ENCODE peak calls at places on chromosomes 3 and 15, in ten cellular contexts. One of them, this sample, is unnamed.

GRCh38 chr3:65485826-65486592 is 552.7 kb downstream of the MAGI1 start:
- DNase-seq in stomach: no peak
- DNase-seq in fibroblast of mammary gland: no peak
- DNase-seq in Peyer's patch: no peak
- DNase-seq in choroid plexus epithelial cell: peak; percentile 13
- DNase-seq in uterus: no peak
- DNase-seq in coronary artery: no peak
- DNase-seq in ovary: no peak
- DNase-seq in GM12878: no peak
- DNase-seq in dorsolateral prefrontal cortex: no peak
- DNase-seq in this sample: no peak

GRCh38 chr3:156677536-156677935 is 3.1 kb downstream of the TIPARP start:
- DNase-seq in dorsolateral prefrontal cortex: no peak
- DNase-seq in uterus: no peak
- DNase-seq in fibroblast of mammary gland: no peak
- DNase-seq in GM12878: no peak
- DNase-seq in ovary: no peak
- DNase-seq in stomach: no peak
- DNase-seq in coronary artery: no peak
- DNase-seq in choroid plexus epithelial cell: no peak
- DNase-seq in Peyer's patch: no peak
- DNase-seq in this sample: no peak

GRCh38 chr15:83324799-83325198 is 40.3 kb upstream of the BNC1 start:
- DNase-seq in choroid plexus epithelial cell: no peak
- DNase-seq in dorsolateral prefrontal cortex: no peak
- DNase-seq in Peyer's patch: no peak
- DNase-seq in ovary: no peak
- DNase-seq in uterus: no peak
- DNase-seq in fibroblast of mammary gland: peak; percentile 33
- DNase-seq in coronary artery: no peak
- DNase-seq in GM12878: no peak
- DNase-seq in stomach: no peak
- DNase-seq in this sample: no peak

GRCh38 chr3:170585937-170586310 is at the start of gene SLC7A14:
- DNase-seq in GM12878: no peak
- DNase-seq in stomach: no peak
- DNase-seq in dorsolateral prefrontal cortex: peak; percentile 65
- DNase-seq in ovary: no peak
- DNase-seq in fibroblast of mammary gland: no peak
- DNase-seq in uterus: no peak
- DNase-seq in Peyer's patch: no peak
- DNase-seq in coronary artery: no peak
- DNase-seq in choroid plexus epithelial cell: peak; percentile 17
- DNase-seq in this sample: peak; percentile 50

GRCh38 chr3:64708456-64708855 is 20.7 kb upstream of the ADAMTS9 start:
- DNase-seq in Peyer's patch: no peak
- DNase-seq in uterus: no peak
- DNase-seq in choroid plexus epithelial cell: no peak
- DNase-seq in dorsolateral prefrontal cortex: no peak
- DNase-seq in ovary: no peak
- DNase-seq in fibroblast of mammary gland: no peak
- DNase-seq in stomach: no peak
- DNase-seq in GM12878: no peak
- DNase-seq in coronary artery: no peak
- DNase-seq in this sample: no peak

GRCh38 chr15:83046558-83047127 is 20.4 kb downstream of the BTBD1 start:
- DNase-seq in uterus: no peak
- DNase-seq in GM12878: no peak
- DNase-seq in dorsolateral prefrontal cortex: no peak
- DNase-seq in choroid plexus epithelial cell: peak; percentile 71
- DNase-seq in coronary artery: no peak
- DNase-seq in fibroblast of mammary gland: peak; percentile 84
- DNase-seq in stomach: no peak
- DNase-seq in Peyer's patch: no peak
- DNase-seq in ovary: no peak
- DNase-seq in this sample: peak; percentile 39

GRCh38 chr3:148642214-148642613 is 55.5 kb upstream of the AGTR1 start:
- DNase-seq in ovary: no peak
- DNase-seq in dorsolateral prefrontal cortex: no peak
- DNase-seq in uterus: no peak
- DNase-seq in choroid plexus epithelial cell: peak; percentile 13
- DNase-seq in fibroblast of mammary gland: peak; percentile 61
- DNase-seq in stomach: no peak
- DNase-seq in coronary artery: no peak
- DNase-seq in GM12878: no peak
- DNase-seq in Peyer's patch: no peak
- DNase-seq in this sample: peak; percentile 14

GRCh38 chr15:66753687-66754377 is 51.8 kb downstream of the SMAD6 start:
- DNase-seq in choroid plexus epithelial cell: no peak
- DNase-seq in uterus: no peak
- DNase-seq in Peyer's patch: no peak
- DNase-seq in stomach: no peak
- DNase-seq in dorsolateral prefrontal cortex: no peak
- DNase-seq in coronary artery: no peak
- DNase-seq in fibroblast of mammary gland: no peak
- DNase-seq in ovary: no peak
- DNase-seq in GM12878: no peak
- DNase-seq in this sample: no peak

GRCh38 chr15:78335985-78336384 is 4.2 kb upstream of the CRABP1 start:
- DNase-seq in ovary: no peak
- DNase-seq in fibroblast of mammary gland: no peak
- DNase-seq in stomach: no peak
- DNase-seq in uterus: no peak
- DNase-seq in GM12878: no peak
- DNase-seq in coronary artery: no peak
- DNase-seq in choroid plexus epithelial cell: no peak
- DNase-seq in Peyer's patch: no peak
- DNase-seq in dorsolateral prefrontal cortex: no peak
- DNase-seq in this sample: no peak

GRCh38 chr3:52518723-52519444 is 14.8 kb downstream of the NT5DC2 start:
- DNase-seq in ovary: peak; percentile 50
- DNase-seq in fibroblast of mammary gland: no peak
- DNase-seq in dorsolateral prefrontal cortex: no peak
- DNase-seq in coronary artery: no peak
- DNase-seq in stomach: peak; percentile 58
- DNase-seq in uterus: peak; percentile 47
- DNase-seq in choroid plexus epithelial cell: no peak
- DNase-seq in GM12878: no peak
- DNase-seq in Peyer's patch: peak; percentile 72
- DNase-seq in this sample: peak; percentile 24

GRCh38 chr3:50256978-50257890 is 11.7 kb upstream of the SEMA3B start:
- DNase-seq in choroid plexus epithelial cell: peak; percentile 55
- DNase-seq in fibroblast of mammary gland: no peak
- DNase-seq in uterus: no peak
- DNase-seq in ovary: no peak
- DNase-seq in GM12878: no peak
- DNase-seq in Peyer's patch: peak; percentile 76
- DNase-seq in dorsolateral prefrontal cortex: no peak
- DNase-seq in stomach: peak; percentile 66
- DNase-seq in coronary artery: no peak
- DNase-seq in this sample: no peak

GRCh38 chr3:66407281-66408218 is 93.3 kb downstream of the LRIG1 start:
- DNase-seq in fibroblast of mammary gland: peak; percentile 67
- DNase-seq in ovary: peak; percentile 58
- DNase-seq in Peyer's patch: peak; percentile 86
- DNase-seq in stomach: peak; percentile 75
- DNase-seq in coronary artery: peak; percentile 77
- DNase-seq in uterus: peak; percentile 74
- DNase-seq in GM12878: no peak
- DNase-seq in choroid plexus epithelial cell: peak; percentile 66
- DNase-seq in dorsolateral prefrontal cortex: no peak
- DNase-seq in this sample: no peak

GRCh38 chr15:70505411-70505919 is 257.9 kb downstream of the UACA start:
- DNase-seq in uterus: no peak
- DNase-seq in Peyer's patch: no peak
- DNase-seq in dorsolateral prefrontal cortex: no peak
- DNase-seq in GM12878: no peak
- DNase-seq in coronary artery: no peak
- DNase-seq in stomach: no peak
- DNase-seq in choroid plexus epithelial cell: peak; percentile 83
- DNase-seq in fibroblast of mammary gland: peak; percentile 88
- DNase-seq in ovary: no peak
- DNase-seq in this sample: peak; percentile 81

GRCh38 chr15:89665449-89666146 is 10.3 kb upstream of the KIF7 start:
- DNase-seq in GM12878: no peak
- DNase-seq in dorsolateral prefrontal cortex: no peak
- DNase-seq in stomach: peak; percentile 57
- DNase-seq in coronary artery: peak; percentile 81
- DNase-seq in ovary: peak; percentile 61
- DNase-seq in Peyer's patch: peak; percentile 66
- DNase-seq in fibroblast of mammary gland: peak; percentile 57
- DNase-seq in choroid plexus epithelial cell: peak; percentile 52
- DNase-seq in uterus: peak; percentile 66
- DNase-seq in this sample: peak; percentile 45

GRCh38 chr3:8157640-8158039 is 344.0 kb upstream of the LMCD1 start:
- DNase-seq in GM12878: no peak
- DNase-seq in fibroblast of mammary gland: no peak
- DNase-seq in ovary: no peak
- DNase-seq in choroid plexus epithelial cell: no peak
- DNase-seq in coronary artery: no peak
- DNase-seq in uterus: no peak
- DNase-seq in stomach: no peak
- DNase-seq in dorsolateral prefrontal cortex: no peak
- DNase-seq in Peyer's patch: no peak
- DNase-seq in this sample: no peak

GRCh38 chr15:40345867-40346578 is 4.8 kb upstream of the PHGR1 start:
- DNase-seq in Peyer's patch: peak; percentile 92
- DNase-seq in uterus: no peak
- DNase-seq in ovary: no peak
- DNase-seq in dorsolateral prefrontal cortex: no peak
- DNase-seq in fibroblast of mammary gland: no peak
- DNase-seq in stomach: peak; percentile 72
- DNase-seq in choroid plexus epithelial cell: no peak
- DNase-seq in GM12878: no peak
- DNase-seq in coronary artery: no peak
- DNase-seq in this sample: no peak

GRCh38 chr15:74616996-74617395 is 1.4 kb downstream of the CLK3 start:
- DNase-seq in Peyer's patch: no peak
- DNase-seq in stomach: no peak
- DNase-seq in dorsolateral prefrontal cortex: no peak
- DNase-seq in GM12878: no peak
- DNase-seq in coronary artery: no peak
- DNase-seq in choroid plexus epithelial cell: no peak
- DNase-seq in uterus: no peak
- DNase-seq in ovary: no peak
- DNase-seq in fibroblast of mammary gland: no peak
- DNase-seq in this sample: no peak
- H3K4me3 ChIP-seq in Peyer's patch: peak overlapping the region; percentile 71
- H3K4me3 ChIP-seq in stomach: peak overlapping the region; percentile 93
- H3K4me3 ChIP-seq in dorsolateral prefrontal cortex: peak overlapping the region; percentile 81
- H3K4me3 ChIP-seq in GM12878: peak overlapping the region; percentile 89
- H3K4me3 ChIP-seq in coronary artery: peak overlapping the region; percentile 97
- H3K4me3 ChIP-seq in choroid plexus epithelial cell: peak overlapping the region; percentile 97
- H3K4me3 ChIP-seq in uterus: peak overlapping the region; percentile 71
- H3K4me3 ChIP-seq in ovary: peak overlapping the region; percentile 91
- H3K4me3 ChIP-seq in fibroblast of mammary gland: peak overlapping the region; percentile 94
- H3K4me3 ChIP-seq in this sample: peak overlapping the region; percentile 74

DNA sequence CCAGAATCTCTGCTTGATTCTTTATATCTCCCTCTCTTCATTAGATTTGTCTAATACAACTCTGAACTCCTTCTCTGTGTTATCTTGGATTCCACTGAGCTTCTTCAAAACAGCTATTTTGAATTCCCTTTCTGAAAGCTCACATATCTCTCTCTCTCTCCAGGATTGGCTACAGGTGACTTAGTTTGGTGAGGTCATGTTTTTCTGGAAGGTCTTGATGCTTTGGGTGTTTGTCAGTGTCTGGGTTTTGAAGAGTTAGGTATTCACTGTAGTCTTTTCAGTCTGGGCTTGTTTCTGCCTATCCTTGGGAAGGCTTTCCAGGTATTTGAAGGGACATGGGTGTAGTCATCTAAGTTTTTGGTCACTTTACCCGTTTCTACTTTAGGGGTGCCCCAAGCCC is 781.8 kb downstream of the FHIT start:
- DNase-seq in Peyer's patch: no peak
- DNase-seq in fibroblast of mammary gland: no peak
- DNase-seq in ovary: no peak
- DNase-seq in coronary artery: no peak
- DNase-seq in dorsolateral prefrontal cortex: no peak
- DNase-seq in choroid plexus epithelial cell: no peak
- DNase-seq in uterus: no peak
- DNase-seq in GM12878: no peak
- DNase-seq in stomach: no peak
- DNase-seq in this sample: no peak
- TF ChIP-seq CTCF in Peyer's patch: no peak
- TF ChIP-seq CTCF in fibroblast of mammary gland: no peak
- TF ChIP-seq CTCF in ovary: no peak
- TF ChIP-seq CTCF in coronary artery: no peak
- TF ChIP-seq CTCF in dorsolateral prefrontal cortex: no peak
- TF ChIP-seq CTCF in choroid plexus epithelial cell: no peak
- TF ChIP-seq CTCF in uterus: no peak
- TF ChIP-seq CTCF in GM12878: no peak
- TF ChIP-seq CTCF in stomach: no peak
- TF ChIP-seq CTCF in this sample: no peak

DNA sequence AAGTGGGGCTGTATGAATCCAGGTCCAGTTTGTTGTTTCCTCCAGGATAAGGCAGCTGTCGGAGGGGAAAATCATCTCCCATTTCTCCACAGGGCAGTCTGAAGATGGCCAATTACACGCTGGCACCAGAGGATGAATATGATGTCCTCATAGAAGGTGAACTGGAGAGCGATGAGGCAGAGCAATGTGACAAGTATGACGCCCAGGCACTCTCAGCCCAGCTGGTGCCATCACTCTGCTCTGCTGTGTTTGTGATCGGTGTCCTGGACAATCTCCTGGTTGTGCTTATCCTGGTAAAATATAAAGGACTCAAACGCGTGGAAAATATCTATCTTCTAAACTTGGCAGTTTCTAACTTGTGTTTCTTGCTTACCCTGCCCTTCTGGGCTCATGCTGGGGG is 917 bp downstream of the CCRL2 start:
- DNase-seq in ovary: no peak
- DNase-seq in choroid plexus epithelial cell: no peak
- DNase-seq in dorsolateral prefrontal cortex: no peak
- DNase-seq in coronary artery: peak; percentile 50
- DNase-seq in stomach: no peak
- DNase-seq in uterus: no peak
- DNase-seq in Peyer's patch: no peak
- DNase-seq in fibroblast of mammary gland: no peak
- DNase-seq in GM12878: no peak
- DNase-seq in this sample: no peak
- H3K4me3 ChIP-seq in ovary: no peak overlapping the region
- H3K4me3 ChIP-seq in choroid plexus epithelial cell: no peak overlapping the region
- H3K4me3 ChIP-seq in dorsolateral prefrontal cortex: peak overlapping the region; percentile 34
- H3K4me3 ChIP-seq in coronary artery: peak overlapping the region; percentile 62
- H3K4me3 ChIP-seq in stomach: no peak overlapping the region
- H3K4me3 ChIP-seq in uterus: no peak overlapping the region
- H3K4me3 ChIP-seq in Peyer's patch: peak overlapping the region; percentile 54
- H3K4me3 ChIP-seq in fibroblast of mammary gland: no peak overlapping the region
- H3K4me3 ChIP-seq in GM12878: no peak overlapping the region
- H3K4me3 ChIP-seq in this sample: no peak overlapping the region

DNA sequence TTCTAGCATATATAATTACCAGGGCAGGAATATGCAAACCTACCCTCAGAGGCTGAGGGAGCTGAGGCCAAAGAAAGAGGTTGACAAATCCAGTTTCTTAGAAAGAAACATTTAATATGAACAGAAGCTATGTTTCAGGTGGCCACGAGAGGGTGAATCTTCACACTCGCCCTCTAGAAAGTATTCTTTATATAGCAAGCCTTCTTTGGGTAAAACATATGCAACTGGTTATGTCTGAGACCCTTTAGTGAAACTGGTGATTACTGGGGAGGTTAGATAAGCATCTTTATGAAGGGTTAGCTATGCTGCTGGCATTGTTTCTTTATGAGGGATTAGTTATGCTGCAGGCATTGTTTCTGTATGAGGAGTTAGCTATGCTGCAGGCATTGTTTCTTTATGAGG is 50.7 kb upstream of the GOLGA6L2 start:
- DNase-seq in choroid plexus epithelial cell: peak; percentile 28
- DNase-seq in coronary artery: no peak
- DNase-seq in Peyer's patch: no peak
- DNase-seq in ovary: no peak
- DNase-seq in dorsolateral prefrontal cortex: no peak
- DNase-seq in fibroblast of mammary gland: no peak
- DNase-seq in uterus: no peak
- DNase-seq in GM12878: no peak
- DNase-seq in stomach: no peak
- DNase-seq in this sample: peak; percentile 18
- TF ChIP-seq CTCF in choroid plexus epithelial cell: peak; percentile 58
- TF ChIP-seq CTCF in coronary artery: no peak
- TF ChIP-seq CTCF in Peyer's patch: no peak
- TF ChIP-seq CTCF in ovary: no peak
- TF ChIP-seq CTCF in dorsolateral prefrontal cortex: peak; percentile 62
- TF ChIP-seq CTCF in fibroblast of mammary gland: no peak
- TF ChIP-seq CTCF in uterus: no peak
- TF ChIP-seq CTCF in GM12878: peak; percentile 19
- TF ChIP-seq CTCF in stomach: no peak
- TF ChIP-seq CTCF in this sample: peak; percentile 41